ENCODE peak calls at places on chromosomes 6 and 20, in six cellular contexts. E is heart left ventricle, C is right atrium auricular region, O is heart right ventricle, X is breast epithelium, K is mammary epithelial cell. S is an unnamed sample. For H3K27me3, the result is how much of the 10 kb centered on the place peaks cover.

GRCh38 chr6:168093071-168093505 is 14.1 kb upstream of the FRMD1 start:
- DNase-seq in E (no peak), C (no peak), O (no peak), X (no peak), K (no peak), S (no peak)

GRCh38 chr20:35451295-35451694 is 4.1 kb upstream of the CEP250 start:
- DNase-seq in E (no peak), C (no peak), O (no peak), X (peak), K (peak), S (no peak)

GRCh38 chr6:155260686-155261085 is 3.1 kb upstream of the CLDN20 start:
- DNase-seq in E (no peak), C (no peak), O (no peak), X (no peak), K (no peak), S (no peak)

GRCh38 chr6:46888578-46888977 is 33.2 kb downstream of the ADGRF5 start:
- DNase-seq in E (no peak), C (no peak), O (no peak), X (no peak), K (peak), S (no peak)

GRCh38 chr6:136526196-136526930 is 23.9 kb downstream of the MAP7 start:
- DNase-seq in E (peak), C (peak), O (peak), X (peak), K (peak), S (peak)

GRCh38 chr20:52482049-52482448 is 290.5 kb upstream of the ZFP64 start:
- DNase-seq in E (no peak), C (no peak), O (no peak), X (no peak), K (no peak), S (no peak)

GRCh38 chr20:11447371-11448100 is 470.2 kb upstream of the BTBD3 start:
- DNase-seq in E (no peak), C (no peak), O (no peak), X (no peak), K (no peak), S (no peak)

GRCh38 chr20:43694763-43695162 is 27.8 kb downstream of the MYBL2 start:
- DNase-seq in E (no peak), C (no peak), O (no peak), X (no peak), K (no peak), S (no peak)

GRCh38 chr20:60266184-60266823 is 308.1 kb downstream of the CDH26 start:
- DNase-seq in E (no peak), C (no peak), O (no peak), X (no peak), K (no peak), S (no peak)

GRCh38 chr20:41178904-41179432 is 41.6 kb downstream of the PLCG1 start:
- DNase-seq in E (peak), C (peak), O (no peak), X (peak), K (no peak), S (no peak)

GRCh38 chr20:50003253-50003656 is 20.5 kb downstream of the SNAI1 start:
- DNase-seq in E (no peak), C (peak), O (no peak), X (no peak), K (peak), S (peak)

GRCh38 chr20:33647603-33648395 is 14.3 kb upstream of the C20orf144 start:
- DNase-seq in E (no peak), C (no peak), O (no peak), X (no peak), K (peak), S (peak)

GRCh38 chr6:133101790-133102189 is 139.4 kb upstream of the EYA4 start:
- DNase-seq in E (no peak), C (no peak), O (no peak), X (no peak), K (peak), S (no peak)

GRCh38 chr6:137473651-137474050 is 20.5 kb downstream of the OLIG3 start:
- DNase-seq in E (no peak), C (no peak), O (no peak), X (no peak), K (no peak), S (no peak)

GRCh38 chr6:110511401-110511800 is 35.0 kb upstream of the SLC22A16 start:
- DNase-seq in E (no peak), C (no peak), O (no peak), X (no peak), K (no peak), S (no peak)

GRCh38 chr6:71043902-71044301 is 87.0 kb upstream of the B3GAT2 start:
- DNase-seq in E (no peak), C (no peak), O (no peak), X (no peak), K (peak), S (no peak)

GRCh38 chr20:1467355-1468116 is 887 bp upstream of the NSFL1C start:
- DNase-seq in E (no peak), C (peak), O (no peak), X (peak), K (no peak), S (no peak)

GRCh38 chr6:7311920-7312615 is 931 bp downstream of the SSR1 start:
- DNase-seq in E (no peak), C (no peak), O (no peak), X (no peak), K (peak), S (peak)

GRCh38 chr6:3162067-3162497 is 4.7 kb upstream of the TUBB2A start:
- DNase-seq in E (no peak), C (no peak), O (no peak), X (no peak), K (no peak), S (peak)

GRCh38 chr20:49288250-49288751 is 10.4 kb upstream of the ZNFX1 start:
- DNase-seq in E (no peak), C (no peak), O (no peak), X (no peak), K (no peak), S (no peak)

GRCh38 chr6:11033825-11034224 is 10.3 kb downstream of the ELOVL2 start:
- DNase-seq in E (no peak), C (no peak), O (no peak), X (no peak), K (peak), S (peak)

GRCh38 chr20:47815866-47816265 is 30.6 kb upstream of the SULF2 start:
- DNase-seq in E (no peak), C (no peak), O (no peak), X (no peak), K (no peak), S (no peak)

GRCh38 chr6:15062311-15063252 is 183.3 kb upstream of the JARID2 start:
- DNase-seq in E (no peak), C (no peak), O (no peak), X (no peak), K (peak), S (peak)

GRCh38 chr6:9540534-9541126 is 874.2 kb downstream of the TFAP2A start:
- DNase-seq in E (no peak), C (no peak), O (no peak), X (no peak), K (peak), S (peak)

GRCh38 chr6:46990031-46990644 is 52.0 kb downstream of the ADGRF1 start:
- DNase-seq in E (peak), C (no peak), O (peak), X (no peak), K (no peak), S (no peak)

GRCh38 chr20:20933559-20933958 is 172.6 kb downstream of the LINC00237 start:
- DNase-seq in E (no peak), C (no peak), O (no peak), X (no peak), K (no peak), S (no peak)

GRCh38 chr20:20930500-20930899 is 175.7 kb downstream of the LINC00237 start:
- DNase-seq in E (no peak), C (no peak), O (no peak), X (no peak), K (no peak), S (no peak)

GRCh38 chr20:20931632-20932031 is 174.5 kb downstream of the LINC00237 start:
- DNase-seq in E (no peak), C (no peak), O (no peak), X (no peak), K (no peak), S (no peak)

GRCh38 chr20:20931024-20931423 is 175.1 kb downstream of the LINC00237 start:
- DNase-seq in E (no peak), C (no peak), O (no peak), X (no peak), K (no peak), S (no peak)

GRCh38 chr20:20932156-20932555 is 174.0 kb downstream of the LINC00237 start:
- DNase-seq in E (no peak), C (no peak), O (no peak), X (no peak), K (no peak), S (no peak)
- H3K27me3 ChIP-seq in E (under half), C (under half), O (under half), X (under half), K (under half), S (under half)

GRCh38 chr6:13105139-13105538 is 223.2 kb downstream of the TBC1D7 start:
- DNase-seq in E (no peak), C (no peak), O (no peak), X (no peak), K (no peak), S (no peak)
- H3K27me3 ChIP-seq in E (under half), C (under half), O (under half), X (under half), K (under half), S (under half)

DNA sequence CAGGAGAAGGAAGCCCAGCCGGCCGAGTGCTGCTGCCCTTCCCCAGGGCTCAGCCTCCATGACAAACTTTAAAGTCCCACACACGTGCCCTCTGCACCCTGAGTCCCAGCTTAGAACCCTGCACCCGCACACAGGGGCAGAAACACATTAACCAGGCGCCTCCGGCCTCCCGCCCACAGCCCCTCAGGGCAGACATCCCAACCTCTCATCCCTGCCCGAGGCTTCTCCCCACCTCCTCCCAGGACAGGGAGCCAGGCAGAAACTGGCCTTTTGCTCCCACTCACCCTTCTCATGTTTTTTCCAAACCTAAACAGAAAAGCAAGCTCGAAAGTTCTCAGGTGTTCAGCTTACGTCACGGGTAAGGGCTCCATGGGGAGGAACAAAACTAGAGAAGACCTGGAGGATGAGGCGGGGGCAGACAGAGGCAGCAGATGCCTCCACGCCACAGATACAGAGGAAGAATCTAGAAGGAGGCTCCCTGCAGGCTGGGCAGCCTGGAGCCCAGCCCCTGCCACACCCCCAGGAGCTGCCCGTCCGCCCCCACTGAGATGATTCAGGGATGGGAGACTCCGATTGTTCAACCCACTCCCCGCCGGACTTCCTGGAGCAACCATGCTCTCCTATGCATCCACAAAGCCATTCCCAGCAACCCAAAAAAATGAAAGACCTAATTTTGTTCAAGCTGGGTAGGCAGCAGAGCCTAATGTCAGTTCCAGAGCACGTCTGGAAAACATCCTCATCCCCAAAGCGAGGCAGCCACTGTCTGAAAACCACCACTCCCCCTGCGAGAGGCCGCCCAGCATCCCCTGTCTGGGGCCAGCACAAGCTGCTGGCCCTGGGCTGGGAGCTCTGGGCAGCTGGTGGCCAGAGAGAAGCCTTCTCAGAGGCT is 8.8 kb downstream of the KCNQ2 start:
- DNase-seq in E (no peak), C (no peak), O (no peak), X (no peak), K (no peak), S (no peak)
- H3K27me3 ChIP-seq in E (half or more), C (under half), O (under half), X (half or more), K (under half), S (half or more)

GRCh38 chr20:2757969-2758368 is 42.5 kb downstream of the CPXM1 start:
- DNase-seq in E (no peak), C (no peak), O (no peak), X (no peak), K (no peak), S (no peak)

GRCh38 chr20:2759143-2759542 is 41.3 kb downstream of the CPXM1 start:
- DNase-seq in E (no peak), C (no peak), O (no peak), X (no peak), K (no peak), S (no peak)

GRCh38 chr20:2756056-2756611 is 44.3 kb downstream of the CPXM1 start:
- DNase-seq in E (no peak), C (no peak), O (no peak), X (no peak), K (no peak), S (peak)

GRCh38 chr20:2755451-2756055 is 44.9 kb downstream of the CPXM1 start:
- DNase-seq in E (no peak), C (no peak), O (no peak), X (no peak), K (no peak), S (no peak)

DNA sequence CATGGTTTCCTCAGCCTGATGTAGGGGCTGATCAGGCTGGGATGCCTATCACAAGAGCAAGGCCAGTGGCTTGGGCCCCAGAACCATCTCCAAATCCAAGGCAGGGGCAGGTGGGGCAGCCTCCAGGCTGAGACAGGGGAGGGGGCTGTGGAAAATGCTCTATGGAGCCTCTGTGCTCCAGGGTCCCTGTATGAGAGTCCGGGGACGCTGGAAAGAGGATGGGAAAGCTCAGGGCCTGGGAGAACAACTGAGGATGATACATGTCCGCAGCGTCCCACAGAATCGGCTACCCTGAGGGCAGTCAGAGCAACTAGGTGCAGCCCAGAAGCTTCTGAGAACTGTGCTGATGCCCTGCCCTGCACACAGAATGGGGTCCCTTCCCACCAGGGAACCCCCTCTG is 43.4 kb downstream of the CPXM1 start:
- DNase-seq in E (no peak), C (no peak), O (no peak), X (peak), K (no peak), S (no peak)
- H3K27me3 ChIP-seq in E (half or more), C (under half), O (under half), X (under half), K (under half), S (half or more)

DNA sequence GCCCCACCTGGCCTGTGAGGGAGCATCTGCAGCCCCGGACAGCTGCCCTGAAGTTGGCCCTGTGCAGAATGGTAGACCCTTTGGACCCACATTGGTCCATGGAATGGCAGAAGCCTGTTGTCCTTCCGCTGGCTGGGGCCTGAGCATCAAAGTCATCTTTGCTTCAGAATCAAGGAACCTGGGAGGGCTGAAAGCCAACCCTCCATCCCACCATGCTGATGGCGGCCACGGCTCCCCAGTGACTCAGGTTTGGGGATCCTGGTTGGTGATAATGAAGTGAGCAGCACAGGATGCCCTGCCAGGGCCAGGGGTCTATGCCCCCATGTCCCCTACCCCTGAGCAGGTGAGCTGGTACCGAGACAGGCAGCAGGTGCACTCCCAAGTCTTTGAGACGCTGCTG is 52.8 kb downstream of the YTHDF1 start:
- DNase-seq in E (no peak), C (no peak), O (peak), X (no peak), K (no peak), S (no peak)
- H3K27me3 ChIP-seq in E (under half), C (under half), O (under half), X (half or more), K (under half), S (half or more)